ENCODE peak calls at places on chromosome X, in four cellular contexts. One of them, this sample, is unnamed.
A peak's percentile ranks its signal among the peaks of the same experiment; 100 is the strongest.

GRCh38 chrX:146396409-146396808 is 413.2 kb upstream of the CXorf51B start:
- DNase-seq in mucosa of descending colon: no peak
- DNase-seq in PC-9: no peak
- DNase-seq in fibroblast of the aortic adventitia: no peak
- DNase-seq in this sample: no peak

GRCh38 chrX:46959985-46960700 is 47.9 kb downstream of the JADE3 start:
- DNase-seq in PC-9: no peak
- DNase-seq in mucosa of descending colon: no peak
- DNase-seq in fibroblast of the aortic adventitia: no peak
- DNase-seq in this sample: no peak

GRCh38 chrX:21845096-21845495 is 5.7 kb downstream of the MBTPS2 start:
- DNase-seq in fibroblast of the aortic adventitia: no peak
- DNase-seq in mucosa of descending colon: no peak
- DNase-seq in PC-9: no peak
- DNase-seq in this sample: no peak

GRCh38 chrX:69238153-69238959 is 73.1 kb upstream of the PJA1 start:
- DNase-seq in mucosa of descending colon: no peak
- DNase-seq in PC-9: no peak
- DNase-seq in fibroblast of the aortic adventitia: no peak
- DNase-seq in this sample: no peak

GRCh38 chrX:2628751-2629315 is 62.3 kb upstream of the CD99 start:
- DNase-seq in fibroblast of the aortic adventitia: no peak
- DNase-seq in PC-9: no peak
- DNase-seq in mucosa of descending colon: no peak
- DNase-seq in this sample: no peak

GRCh38 chrX:6729581-6729980 is 194.7 kb upstream of the VCX3A start:
- DNase-seq in fibroblast of the aortic adventitia: no peak
- DNase-seq in PC-9: no peak
- DNase-seq in mucosa of descending colon: no peak
- DNase-seq in this sample: no peak

GRCh38 chrX:11759461-11760311 is 1.6 kb downstream of the MSL3 start:
- DNase-seq in fibroblast of the aortic adventitia: peak; percentile 93
- DNase-seq in mucosa of descending colon: peak; percentile 83
- DNase-seq in PC-9: peak; percentile 70
- DNase-seq in this sample: peak; percentile 92

GRCh38 chrX:69149466-69150293 is 15.6 kb downstream of the PJA1 start:
- DNase-seq in mucosa of descending colon: no peak
- DNase-seq in PC-9: no peak
- DNase-seq in fibroblast of the aortic adventitia: no peak
- DNase-seq in this sample: no peak

GRCh38 chrX:114800719-114801118 is 216.7 kb downstream of the IL13RA2 start:
- DNase-seq in mucosa of descending colon: no peak
- DNase-seq in PC-9: peak; percentile 19
- DNase-seq in fibroblast of the aortic adventitia: peak; percentile 85
- DNase-seq in this sample: peak; percentile 76

DNA sequence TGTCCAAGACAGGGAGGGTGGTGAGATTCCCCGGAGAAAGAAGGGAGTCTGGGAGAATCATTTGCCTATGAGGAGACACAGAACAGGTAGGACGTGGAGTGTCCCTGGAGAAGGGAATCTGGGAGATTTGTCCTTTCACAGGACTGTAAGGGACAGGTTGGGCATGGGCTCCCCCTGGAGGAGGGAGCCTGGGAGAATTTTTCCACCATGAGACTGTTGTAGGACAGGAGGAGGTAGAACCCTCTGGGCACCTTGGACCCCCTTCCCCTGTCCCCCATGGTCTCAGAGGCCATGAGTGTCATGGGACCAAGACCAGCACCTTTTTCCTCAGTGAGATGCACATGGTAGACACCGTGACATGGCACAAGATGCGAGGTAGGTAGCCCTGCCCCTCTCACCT is 2.8 kb downstream of the PORCN start:
- DNase-seq in mucosa of descending colon: peak; percentile 44
- DNase-seq in fibroblast of the aortic adventitia: no peak
- DNase-seq in PC-9: no peak
- DNase-seq in this sample: no peak
- TF ChIP-seq CTCF in mucosa of descending colon: no peak
- TF ChIP-seq CTCF in fibroblast of the aortic adventitia: peak; percentile 47
- TF ChIP-seq CTCF in PC-9: peak; percentile 36
- TF ChIP-seq CTCF in this sample: peak; percentile 48

GRCh38 chrX:140507982-140508305 is 3.1 kb upstream of the SOX3 start:
- DNase-seq in fibroblast of the aortic adventitia: no peak
- DNase-seq in PC-9: no peak
- DNase-seq in mucosa of descending colon: no peak
- DNase-seq in this sample: no peak
- H3K4me3 ChIP-seq in fibroblast of the aortic adventitia: no peak overlapping the region
- H3K4me3 ChIP-seq in PC-9: no peak overlapping the region
- H3K4me3 ChIP-seq in mucosa of descending colon: no peak overlapping the region
- H3K4me3 ChIP-seq in this sample: no peak overlapping the region

GRCh38 chrX:78593701-78594100 is 65.4 kb downstream of the RTL3 start:
- DNase-seq in mucosa of descending colon: no peak
- DNase-seq in fibroblast of the aortic adventitia: no peak
- DNase-seq in PC-9: no peak
- DNase-seq in this sample: no peak

GRCh38 chrX:78592030-78592429 is 67.1 kb downstream of the RTL3 start:
- DNase-seq in PC-9: no peak
- DNase-seq in mucosa of descending colon: no peak
- DNase-seq in fibroblast of the aortic adventitia: no peak
- DNase-seq in this sample: no peak

GRCh38 chrX:78595901-78596502 is 63.1 kb downstream of the RTL3 start:
- DNase-seq in mucosa of descending colon: peak; percentile 28
- DNase-seq in PC-9: no peak
- DNase-seq in fibroblast of the aortic adventitia: peak; percentile 24
- DNase-seq in this sample: no peak
- TF ChIP-seq CTCF in mucosa of descending colon: no peak
- TF ChIP-seq CTCF in PC-9: no peak
- TF ChIP-seq CTCF in fibroblast of the aortic adventitia: peak; percentile 24
- TF ChIP-seq CTCF in this sample: no peak

DNA sequence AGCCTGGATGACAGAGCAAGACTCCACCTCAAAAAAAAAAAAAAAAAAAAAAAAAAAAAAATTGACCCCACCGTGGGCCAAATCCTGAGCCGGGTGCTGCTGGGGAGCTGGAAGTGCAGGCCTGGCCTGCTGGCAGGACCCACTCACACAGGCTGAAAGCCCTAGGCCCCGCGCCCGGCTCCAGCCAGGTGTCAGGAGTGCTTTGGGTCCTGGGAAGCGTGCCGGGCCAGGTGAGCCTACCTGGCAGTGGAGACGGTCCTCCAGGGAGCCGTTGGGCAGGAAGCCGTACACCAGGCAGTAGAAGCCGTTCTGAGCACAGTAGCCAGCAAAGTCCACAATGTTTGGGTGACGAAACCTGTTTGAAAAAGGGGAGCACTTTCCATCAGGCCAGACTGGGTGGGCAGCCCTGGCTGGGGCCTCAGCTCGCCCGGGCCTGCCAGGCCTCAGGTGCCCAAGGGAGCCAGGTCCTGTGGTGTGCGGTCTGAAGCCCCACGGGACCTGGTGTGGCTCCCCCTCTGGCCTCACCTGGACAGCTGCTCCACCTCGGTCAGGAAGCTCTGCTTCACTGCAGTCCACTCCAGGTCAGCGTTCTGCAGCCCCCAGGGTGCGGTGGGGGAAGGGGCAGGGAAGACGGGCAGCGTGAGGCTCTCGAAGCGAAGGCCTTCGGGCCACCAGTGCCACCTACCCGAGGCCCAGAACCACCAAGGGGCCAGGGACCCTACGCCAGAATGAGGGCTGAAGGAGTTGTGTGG is 1.8 kb downstream of the IRAK1 start:
- DNase-seq in PC-9: no peak
- DNase-seq in fibroblast of the aortic adventitia: no peak
- DNase-seq in mucosa of descending colon: no peak
- DNase-seq in this sample: no peak
- H3K4me3 ChIP-seq in PC-9: peak overlapping the region; percentile 78
- H3K4me3 ChIP-seq in fibroblast of the aortic adventitia: peak overlapping the region; percentile 69
- H3K4me3 ChIP-seq in mucosa of descending colon: no peak overlapping the region
- H3K4me3 ChIP-seq in this sample: no peak overlapping the region

DNA sequence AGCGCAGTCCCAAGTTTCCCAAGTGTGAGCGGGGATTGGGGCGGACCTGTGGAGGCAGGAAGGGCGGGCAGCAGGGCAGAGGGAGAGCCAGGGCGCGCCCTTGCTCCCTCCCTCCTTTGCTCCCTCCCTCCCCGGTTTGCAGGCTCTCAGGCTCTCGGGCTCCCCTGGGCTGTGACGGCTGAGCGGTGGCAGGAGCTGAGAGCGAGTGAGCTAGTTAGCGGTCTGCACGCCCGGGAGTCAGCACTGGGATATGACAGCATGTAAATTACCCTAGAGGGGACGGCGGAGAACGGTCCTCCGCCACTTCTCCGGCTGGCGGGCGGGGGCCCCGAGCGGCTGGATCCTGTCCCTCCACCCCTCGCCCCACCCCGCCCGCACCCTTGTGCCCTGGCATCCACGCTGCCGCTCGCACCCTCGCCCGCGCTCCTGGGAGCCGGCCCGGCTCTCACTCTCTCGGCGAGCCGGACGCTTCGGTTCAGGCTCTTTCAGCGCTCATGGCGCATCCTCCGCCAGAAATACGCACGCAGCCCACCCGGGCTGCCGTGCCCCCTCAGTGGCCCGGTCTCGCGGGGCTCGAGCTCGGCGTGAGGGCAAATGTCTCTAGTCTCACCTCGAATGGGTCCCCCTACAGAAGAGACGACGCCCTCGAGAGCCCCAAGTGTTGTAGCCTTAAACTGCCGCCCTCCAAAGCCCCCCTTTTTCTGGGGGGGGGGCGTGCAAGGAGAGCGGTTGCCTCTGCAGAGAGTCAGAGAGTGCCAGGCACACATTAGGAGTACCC is at the start of gene TSC22D3:
- DNase-seq in mucosa of descending colon: peak; percentile 61
- DNase-seq in fibroblast of the aortic adventitia: peak; percentile 48
- DNase-seq in PC-9: peak; percentile 89
- DNase-seq in this sample: peak; percentile 79
- TF ChIP-seq CTCF in mucosa of descending colon: no peak
- TF ChIP-seq CTCF in fibroblast of the aortic adventitia: no peak
- TF ChIP-seq CTCF in PC-9: no peak
- TF ChIP-seq CTCF in this sample: no peak

DNA sequence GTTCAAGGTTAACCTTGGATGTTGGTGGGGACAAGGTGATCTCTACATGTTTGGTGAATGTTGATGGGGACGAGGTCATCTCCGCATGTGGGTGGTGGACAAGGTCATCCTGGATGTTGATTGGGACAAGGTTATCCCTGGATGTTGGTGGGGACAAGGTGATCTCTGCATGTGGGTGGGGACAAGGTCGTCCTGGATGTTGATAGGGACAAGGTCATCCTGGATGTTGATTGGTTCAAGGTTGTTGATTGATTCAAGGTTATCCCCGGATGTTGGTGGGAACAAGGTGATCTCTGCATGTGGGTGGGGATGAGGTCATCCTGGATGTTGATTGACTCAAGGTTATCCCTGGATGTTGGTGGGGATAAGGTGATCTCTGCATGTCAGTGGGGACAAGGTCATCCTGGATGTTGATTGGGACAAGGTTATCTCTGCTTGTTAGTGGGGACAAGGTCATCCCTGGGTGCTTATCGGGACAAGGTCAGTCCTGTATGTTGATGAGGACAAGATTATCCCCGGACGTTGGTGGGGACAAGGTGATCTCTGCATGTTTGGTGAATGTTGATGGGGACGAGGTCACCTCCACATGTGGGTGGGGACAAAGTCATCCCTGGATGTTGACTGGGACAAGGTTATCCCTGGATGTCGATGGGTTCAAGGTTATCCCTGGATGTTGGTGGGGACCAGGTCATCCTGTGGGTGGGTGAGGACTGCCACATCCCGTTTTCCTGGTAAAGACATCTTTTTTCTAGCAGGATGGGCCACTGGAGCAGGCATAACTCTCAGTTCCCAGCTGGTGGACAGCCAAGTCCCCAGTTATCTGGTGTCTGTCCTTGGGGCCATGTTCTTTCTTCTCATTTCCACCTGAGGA is 28.5 kb upstream of the PLCXD1 start:
- DNase-seq in mucosa of descending colon: no peak
- DNase-seq in PC-9: no peak
- DNase-seq in fibroblast of the aortic adventitia: no peak
- DNase-seq in this sample: no peak
- H3K4me3 ChIP-seq in mucosa of descending colon: no peak overlapping the region
- H3K4me3 ChIP-seq in PC-9: no peak overlapping the region
- H3K4me3 ChIP-seq in fibroblast of the aortic adventitia: no peak overlapping the region
- H3K4me3 ChIP-seq in this sample: no peak overlapping the region

GRCh38 chrX:135625995-135626394 is 87.4 kb upstream of the CT45A1 start:
- DNase-seq in mucosa of descending colon: peak; percentile 12
- DNase-seq in PC-9: peak; percentile 4
- DNase-seq in fibroblast of the aortic adventitia: peak; percentile 1
- DNase-seq in this sample: peak; percentile 6
- TF ChIP-seq CTCF in mucosa of descending colon: no peak
- TF ChIP-seq CTCF in PC-9: peak; percentile 51
- TF ChIP-seq CTCF in fibroblast of the aortic adventitia: no peak
- TF ChIP-seq CTCF in this sample: no peak

This sample was measured in fibroblast of villous mesenchyme.